ENCODE peak calls at places on chromosome 4, in ten cellular contexts. One of them, this sample, is unnamed.

GRCh38 chr4:170391066-170391754 is 301.5 kb upstream of the AADAT start:
- DNase-seq in MG63: peak
- DNase-seq in naive thymus-derived CD4-positive, alpha-beta T cell: no peak
- DNase-seq in CD4-positive, alpha-beta T cell: no peak
- DNase-seq in PC-3: peak
- DNase-seq in cerebellar cortex: no peak
- DNase-seq in activated CD4-positive, CD25-positive, alpha-beta regulatory T cell: no peak
- DNase-seq in kidney glomerular epithelial cell: peak
- DNase-seq in activated B cell treated with CpG ODN at 0.5 μM for 24 hours: no peak
- DNase-seq in endothelial cell: no peak
- DNase-seq in this sample: no peak

GRCh38 chr4:138981930-138982390 is 33.6 kb upstream of the NOCT start:
- DNase-seq in naive thymus-derived CD4-positive, alpha-beta T cell: no peak
- DNase-seq in PC-3: peak
- DNase-seq in kidney glomerular epithelial cell: no peak
- DNase-seq in CD4-positive, alpha-beta T cell: no peak
- DNase-seq in endothelial cell: no peak
- DNase-seq in activated CD4-positive, CD25-positive, alpha-beta regulatory T cell: no peak
- DNase-seq in cerebellar cortex: peak
- DNase-seq in MG63: peak
- DNase-seq in activated B cell treated with CpG ODN at 0.5 μM for 24 hours: no peak
- DNase-seq in this sample: no peak

GRCh38 chr4:98662619-98663225 is 4.3 kb upstream of the TSPAN5 start:
- DNase-seq in naive thymus-derived CD4-positive, alpha-beta T cell: peak
- DNase-seq in kidney glomerular epithelial cell: no peak
- DNase-seq in endothelial cell: no peak
- DNase-seq in PC-3: peak
- DNase-seq in MG63: no peak
- DNase-seq in activated CD4-positive, CD25-positive, alpha-beta regulatory T cell: peak
- DNase-seq in cerebellar cortex: no peak
- DNase-seq in activated B cell treated with CpG ODN at 0.5 μM for 24 hours: peak
- DNase-seq in CD4-positive, alpha-beta T cell: peak
- DNase-seq in this sample: peak

GRCh38 chr4:7816771-7817170 is 122.9 kb downstream of the AFAP1 start:
- DNase-seq in PC-3: peak
- DNase-seq in endothelial cell: no peak
- DNase-seq in activated B cell treated with CpG ODN at 0.5 μM for 24 hours: no peak
- DNase-seq in kidney glomerular epithelial cell: no peak
- DNase-seq in activated CD4-positive, CD25-positive, alpha-beta regulatory T cell: no peak
- DNase-seq in MG63: no peak
- DNase-seq in CD4-positive, alpha-beta T cell: no peak
- DNase-seq in naive thymus-derived CD4-positive, alpha-beta T cell: no peak
- DNase-seq in cerebellar cortex: no peak
- DNase-seq in this sample: no peak

GRCh38 chr4:51963871-51964513 is 56.2 kb downstream of the LRRC66 start:
- DNase-seq in cerebellar cortex: no peak
- DNase-seq in activated CD4-positive, CD25-positive, alpha-beta regulatory T cell: no peak
- DNase-seq in endothelial cell: no peak
- DNase-seq in naive thymus-derived CD4-positive, alpha-beta T cell: no peak
- DNase-seq in MG63: no peak
- DNase-seq in kidney glomerular epithelial cell: peak
- DNase-seq in activated B cell treated with CpG ODN at 0.5 μM for 24 hours: no peak
- DNase-seq in CD4-positive, alpha-beta T cell: no peak
- DNase-seq in PC-3: no peak
- DNase-seq in this sample: no peak

GRCh38 chr4:77336411-77337142 is 179.6 kb downstream of the CCNG2 start:
- DNase-seq in kidney glomerular epithelial cell: no peak
- DNase-seq in endothelial cell: no peak
- DNase-seq in CD4-positive, alpha-beta T cell: no peak
- DNase-seq in MG63: no peak
- DNase-seq in cerebellar cortex: no peak
- DNase-seq in activated B cell treated with CpG ODN at 0.5 μM for 24 hours: no peak
- DNase-seq in PC-3: no peak
- DNase-seq in activated CD4-positive, CD25-positive, alpha-beta regulatory T cell: no peak
- DNase-seq in naive thymus-derived CD4-positive, alpha-beta T cell: no peak
- DNase-seq in this sample: no peak

GRCh38 chr4:108559911-108560310 is 60.5 kb upstream of the RPL34 start:
- DNase-seq in cerebellar cortex: no peak
- DNase-seq in CD4-positive, alpha-beta T cell: no peak
- DNase-seq in activated B cell treated with CpG ODN at 0.5 μM for 24 hours: no peak
- DNase-seq in endothelial cell: no peak
- DNase-seq in MG63: no peak
- DNase-seq in kidney glomerular epithelial cell: no peak
- DNase-seq in PC-3: no peak
- DNase-seq in naive thymus-derived CD4-positive, alpha-beta T cell: no peak
- DNase-seq in activated CD4-positive, CD25-positive, alpha-beta regulatory T cell: no peak
- DNase-seq in this sample: no peak

GRCh38 chr4:7652451-7652871 is 217.7 kb upstream of the PSAPL1 start:
- DNase-seq in PC-3: no peak
- DNase-seq in endothelial cell: no peak
- DNase-seq in activated B cell treated with CpG ODN at 0.5 μM for 24 hours: no peak
- DNase-seq in naive thymus-derived CD4-positive, alpha-beta T cell: no peak
- DNase-seq in MG63: no peak
- DNase-seq in kidney glomerular epithelial cell: no peak
- DNase-seq in cerebellar cortex: no peak
- DNase-seq in CD4-positive, alpha-beta T cell: no peak
- DNase-seq in activated CD4-positive, CD25-positive, alpha-beta regulatory T cell: no peak
- DNase-seq in this sample: no peak